ENCODE peak calls at places on chromosomes 4 and X, in eight cellular contexts. D is GM12892, O is GM23338, W is stomach, T is breast epithelium, G is sigmoid colon, V is HCT116, J is SK-N-SH. B is an unnamed sample.

GRCh38 chrX:119990995-119991787 is 47.6 kb upstream of the NKAP start:
- DNase-seq in G (no peak), T (no peak), W (no peak), D (no peak), J (peak; percentile 32), V (no peak), O (peak; percentile 47), B (no peak)

GRCh38 chr4:1815997-1816860 is 23.1 kb downstream of the FGFR3 start:
- DNase-seq in O (no peak), W (no peak), J (no peak), V (no peak), G (no peak), D (no peak), T (no peak), B (no peak)

GRCh38 chr4:97994765-97995465 is 148.4 kb downstream of the STPG2 start:
- DNase-seq in D (no peak), J (no peak), O (no peak), T (no peak), G (no peak), W (no peak), V (no peak), B (no peak)

GRCh38 chr4:7261174-7261573 is 68.8 kb downstream of the SORCS2 start:
- DNase-seq in W (no peak), O (no peak), G (no peak), T (no peak), J (no peak), D (no peak), V (no peak), B (no peak)

GRCh38 chr4:130336585-130337217 is 1240.7 kb downstream of the C4orf33 start:
- DNase-seq in T (no peak), D (no peak), O (peak; percentile 47), V (peak; percentile 26), G (no peak), W (no peak), J (peak; percentile 15), B (no peak)

GRCh38 chr4:37383579-37384229 is 139.2 kb downstream of the NWD2 start:
- DNase-seq in D (no peak), J (peak; percentile 9), G (no peak), W (no peak), T (no peak), V (peak; percentile 36), O (peak; percentile 84), B (no peak)

GRCh38 chrX:13939741-13940597 is 89.7 kb downstream of the GEMIN8 start:
- DNase-seq in T (no peak), D (no peak), O (peak; percentile 58), V (no peak), J (no peak), G (no peak), W (no peak), B (no peak)

GRCh38 chrX:41590641-41591040 is 98.1 kb upstream of the GPR34 start:
- DNase-seq in O (no peak), G (no peak), J (no peak), D (no peak), T (no peak), W (no peak), V (no peak), B (no peak)

GRCh38 chrX:104659037-104659744 is 93.2 kb downstream of the IL1RAPL2 start:
- DNase-seq in T (no peak), J (no peak), O (no peak), V (no peak), W (peak; percentile 75), D (no peak), G (no peak), B (no peak)

GRCh38 chr4:168796362-168797106 is 213.5 kb downstream of the CBR4 start:
- DNase-seq in J (no peak), O (no peak), W (peak; percentile 66), D (no peak), T (no peak), V (peak; percentile 52), G (no peak), B (no peak)

GRCh38 chrX:24468245-24468644 is 3.2 kb downstream of the PDK3 start:
- DNase-seq in D (no peak), W (no peak), J (no peak), G (no peak), O (no peak), V (no peak), T (no peak), B (no peak)

GRCh38 chrX:1181131-1181530 is 31.3 kb downstream of the CRLF2 start:
- DNase-seq in O (no peak), G (no peak), D (no peak), J (no peak), V (no peak), T (no peak), W (no peak), B (no peak)

GRCh38 chrX:147920161-147920666 is 8.5 kb downstream of the FMR1 start:
- DNase-seq in G (no peak), V (no peak), O (peak; percentile 6), J (no peak), T (no peak), W (no peak), D (no peak), B (no peak)

GRCh38 chr4:123418486-123418931 is 21.9 kb downstream of the SPRY1 start:
- DNase-seq in D (no peak), T (peak; percentile 68), V (no peak), J (no peak), G (no peak), O (peak; percentile 93), W (peak; percentile 43), B (no peak)

GRCh38 chr4:118811008-118811764 is 24.7 kb downstream of the SEC24D start:
- DNase-seq in V (no peak), O (no peak), G (no peak), J (no peak), T (no peak), D (no peak), W (no peak), B (no peak)

GRCh38 chr4:112766422-112766821 is 129.5 kb downstream of the LARP7 start:
- DNase-seq in W (no peak), J (no peak), G (no peak), O (peak; percentile 77), V (no peak), D (no peak), T (no peak), B (no peak)

GRCh38 chrX:28920554-28920953 is 333.3 kb downstream of the IL1RAPL1 start:
- DNase-seq in J (no peak), O (peak; percentile 46), W (no peak), V (no peak), G (no peak), D (no peak), T (no peak), B (no peak)

GRCh38 chr4:72295966-72296557 is 264.3 kb downstream of the NPFFR2 start:
- DNase-seq in V (peak; percentile 15), W (no peak), D (no peak), G (no peak), T (no peak), J (peak; percentile 48), O (peak; percentile 80), B (no peak)

GRCh38 chrX:101550825-101551767 is 749 bp downstream of the ARMCX1 start:
- DNase-seq in O (peak; percentile 68), V (no peak), W (no peak), G (peak; percentile 79), J (peak; percentile 82), T (no peak), D (no peak), B (no peak)

GRCh38 chr4:48130100-48130499 is 4.0 kb downstream of the TXK start:
- DNase-seq in W (no peak), O (no peak), T (no peak), V (no peak), D (no peak), G (no peak), J (no peak), B (no peak)

GRCh38 chr4:48126621-48127020 is 7.4 kb downstream of the TXK start:
- DNase-seq in V (no peak), W (no peak), J (no peak), O (no peak), T (no peak), G (no peak), D (no peak), B (no peak)

GRCh38 chr4:48129307-48130014 is 4.6 kb downstream of the TXK start:
- DNase-seq in J (no peak), G (no peak), W (no peak), D (no peak), T (no peak), V (no peak), O (peak; percentile 49), B (no peak)

GRCh38 chr4:48127231-48127881 is 6.7 kb downstream of the TXK start:
- DNase-seq in O (peak; percentile 88), V (no peak), G (no peak), J (no peak), T (no peak), W (no peak), D (no peak), B (no peak)

DNA sequence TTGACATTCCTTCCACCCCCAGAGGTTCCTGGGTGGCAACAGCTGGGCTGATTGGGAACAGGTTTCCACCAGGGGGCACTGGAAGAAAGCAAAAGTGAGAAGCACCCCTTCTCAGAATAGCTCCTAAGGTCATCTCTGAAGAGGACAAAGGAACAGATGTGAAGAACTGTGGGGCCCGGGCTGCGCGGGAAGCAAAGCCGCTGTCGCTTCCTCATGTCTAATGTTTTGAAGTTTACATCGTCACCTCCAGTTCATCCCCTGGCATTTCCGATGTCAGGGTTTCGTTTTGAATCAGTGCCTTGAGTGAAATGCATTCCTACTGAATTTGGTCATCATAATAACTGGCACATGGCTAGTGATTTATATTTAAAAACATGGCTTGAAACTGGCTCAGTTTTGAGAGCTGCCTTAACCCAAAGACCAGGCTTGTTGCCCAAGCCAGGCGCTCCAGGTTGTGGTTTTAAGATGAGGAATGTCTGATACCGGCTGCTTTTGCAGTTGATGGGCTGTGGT is 6.1 kb downstream of the TXK start:
- DNase-seq in T (peak; percentile 64), V (peak; percentile 72), J (peak; percentile 45), D (peak; percentile 24), G (no peak), W (peak; percentile 57), O (peak; percentile 96), B (peak; percentile 35)
- TF ChIP-seq POLR2AphosphoS5 in T (peak; percentile 14), V (peak; percentile 31), J (peak; percentile 66), D (no peak), G (no peak), W (peak; percentile 3), O (no peak), B (peak; percentile 18)

GRCh38 chrX:95728446-95728845 is 956.2 kb upstream of the DIAPH2 start:
- DNase-seq in T (no peak), W (no peak), J (no peak), G (no peak), V (no peak), O (no peak), D (no peak), B (no peak)
- TF ChIP-seq POLR2AphosphoS5 in T (no peak), W (no peak), J (no peak), G (no peak), V (no peak), O (no peak), D (no peak), B (no peak)

GRCh38 chr4:26992657-26993361 is 132.2 kb downstream of the STIM2 start:
- DNase-seq in O (no peak), V (no peak), W (no peak), J (no peak), D (no peak), G (no peak), T (peak; percentile 45), B (no peak)
- TF ChIP-seq POLR2AphosphoS5 in O (no peak), V (no peak), W (no peak), J (no peak), D (no peak), G (no peak), T (no peak), B (no peak)

DNA sequence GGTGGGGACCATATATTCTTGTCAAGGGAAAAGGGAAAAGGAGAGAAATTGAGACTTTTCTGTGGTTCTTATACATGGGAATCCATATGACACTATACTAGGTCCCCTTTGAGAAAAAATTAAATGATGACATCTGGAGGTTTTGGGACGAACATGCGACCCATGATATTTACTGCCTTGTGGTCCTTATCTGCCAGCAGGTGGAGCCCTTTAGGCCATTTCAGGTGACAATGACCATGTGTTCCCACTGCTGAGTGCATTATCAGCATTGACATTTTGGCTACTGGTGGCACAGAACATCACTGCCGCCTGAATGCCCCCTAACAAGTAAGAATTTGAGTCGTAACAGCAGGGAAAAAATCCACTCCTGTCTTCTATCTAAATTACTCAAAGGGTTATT is 843.4 kb downstream of the FSTL5 start:
- DNase-seq in V (peak; percentile 56), D (no peak), W (no peak), G (no peak), J (peak; percentile 2), T (no peak), O (peak; percentile 69), B (no peak)
- TF ChIP-seq POLR2AphosphoS5 in V (no peak), D (no peak), W (no peak), G (no peak), J (no peak), T (no peak), O (no peak), B (no peak)